ENCODE peak calls at places on chromosomes 5 and 9, in eight cellular contexts. F is CD8-positive, alpha-beta T cell; G is neuronal stem cell; Z is left ventricle myocardium inferior; J is PC-3; N is fibroblast of lung; W is cardiac muscle cell; D is IMR-90. T is an unnamed sample.

GRCh38 chr5:177509361-177509951 is at the start of gene DOK3:
- DNase-seq in F (no peak), G (no peak), Z (peak), J (no peak), N (no peak), W (no peak), D (no peak), T (no peak)

GRCh38 chr9:2180704-2181103 is 165.6 kb downstream of the SMARCA2 start:
- DNase-seq in F (no peak), G (no peak), Z (no peak), J (no peak), N (peak), W (no peak), D (peak), T (no peak)

GRCh38 chr5:109409061-109409843 is 522 bp downstream of the PJA2 start:
- DNase-seq in F (peak), G (peak), Z (peak), J (peak), N (peak), W (peak), D (peak), T (no peak)

GRCh38 chr5:78327761-78328510 is 32.5 kb upstream of the SCAMP1 start:
- DNase-seq in F (no peak), G (no peak), Z (no peak), J (peak), N (peak), W (no peak), D (no peak), T (no peak)

GRCh38 chr5:18920966-18921365 is 1067.0 kb downstream of the CDH18 start:
- DNase-seq in F (no peak), G (no peak), Z (no peak), J (no peak), N (no peak), W (no peak), D (no peak), T (no peak)

GRCh38 chr5:167643616-167644015 is 647.8 kb upstream of the WWC1 start:
- DNase-seq in F (no peak), G (no peak), Z (no peak), J (no peak), N (peak), W (peak), D (no peak), T (no peak)

GRCh38 chr9:131732636-131733340 is 7.1 kb downstream of the RAPGEF1 start:
- DNase-seq in F (no peak), G (no peak), Z (no peak), J (no peak), N (no peak), W (no peak), D (no peak), T (no peak)

GRCh38 chr5:96244696-96245095 is 188.4 kb downstream of the PCSK1 start:
- DNase-seq in F (no peak), G (no peak), Z (no peak), J (no peak), N (no peak), W (no peak), D (no peak), T (no peak)

GRCh38 chr5:29296548-29296947 is 1896.9 kb upstream of the CDH6 start:
- DNase-seq in F (no peak), G (no peak), Z (no peak), J (no peak), N (no peak), W (no peak), D (no peak), T (no peak)

GRCh38 chr9:116549786-116550660 is 137.1 kb upstream of the TRIM32 start:
- DNase-seq in F (no peak), G (no peak), Z (no peak), J (no peak), N (peak), W (no peak), D (peak), T (no peak)

GRCh38 chr5:73985145-73985544 is 359.1 kb downstream of the ARHGEF28 start:
- DNase-seq in F (no peak), G (no peak), Z (no peak), J (peak), N (peak), W (peak), D (peak), T (no peak)

GRCh38 chr9:77019010-77019809 is at the start of gene FOXB2:
- DNase-seq in F (no peak), G (peak), Z (no peak), J (no peak), N (no peak), W (no peak), D (no peak), T (no peak)

GRCh38 chr9:77021289-77021927 is 2.0 kb downstream of the FOXB2 start:
- DNase-seq in F (no peak), G (peak), Z (no peak), J (no peak), N (no peak), W (no peak), D (no peak), T (no peak)

GRCh38 chr9:77018058-77019009 is 1.1 kb upstream of the FOXB2 start:
- DNase-seq in F (no peak), G (peak), Z (no peak), J (no peak), N (no peak), W (no peak), D (no peak), T (no peak)

GRCh38 chr9:77020438-77021264 is 1.2 kb downstream of the FOXB2 start:
- DNase-seq in F (no peak), G (peak), Z (no peak), J (no peak), N (no peak), W (no peak), D (no peak), T (no peak)

DNA sequence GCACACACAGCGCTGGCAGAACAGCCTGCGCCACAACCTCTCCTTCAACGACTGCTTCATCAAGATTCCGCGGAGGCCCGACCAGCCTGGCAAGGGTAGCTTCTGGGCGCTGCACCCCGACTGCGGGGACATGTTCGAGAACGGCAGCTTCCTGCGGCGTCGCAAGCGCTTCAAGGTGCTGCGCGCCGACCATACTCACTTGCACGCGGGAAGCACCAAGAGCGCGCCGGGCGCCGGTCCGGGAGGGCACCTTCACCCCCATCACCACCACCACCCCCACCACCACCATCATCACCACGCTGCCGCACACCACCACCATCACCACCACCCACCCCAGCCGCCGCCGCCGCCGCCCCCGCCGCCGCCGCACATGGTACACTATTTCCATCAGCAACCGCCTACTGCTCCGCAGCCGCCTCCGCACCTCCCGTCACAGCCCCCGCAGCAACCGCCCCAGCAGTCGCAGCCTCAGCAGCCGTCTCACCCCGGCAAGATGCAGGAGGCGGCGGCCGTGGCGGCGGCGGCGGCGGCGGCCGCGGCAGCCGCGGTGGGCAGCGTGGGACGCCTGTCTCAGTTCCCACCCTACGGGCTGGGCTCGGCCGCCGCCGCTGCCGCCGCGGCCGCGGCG is 469 bp downstream of the FOXB2 start:
- DNase-seq in F (no peak), G (no peak), Z (no peak), J (no peak), N (no peak), W (no peak), D (no peak), T (no peak)
- H3K4me3 ChIP-seq in F (no peak), G (no peak), Z (peak), J (no peak), N (no peak), W (no peak), D (no peak), T (peak)

DNA sequence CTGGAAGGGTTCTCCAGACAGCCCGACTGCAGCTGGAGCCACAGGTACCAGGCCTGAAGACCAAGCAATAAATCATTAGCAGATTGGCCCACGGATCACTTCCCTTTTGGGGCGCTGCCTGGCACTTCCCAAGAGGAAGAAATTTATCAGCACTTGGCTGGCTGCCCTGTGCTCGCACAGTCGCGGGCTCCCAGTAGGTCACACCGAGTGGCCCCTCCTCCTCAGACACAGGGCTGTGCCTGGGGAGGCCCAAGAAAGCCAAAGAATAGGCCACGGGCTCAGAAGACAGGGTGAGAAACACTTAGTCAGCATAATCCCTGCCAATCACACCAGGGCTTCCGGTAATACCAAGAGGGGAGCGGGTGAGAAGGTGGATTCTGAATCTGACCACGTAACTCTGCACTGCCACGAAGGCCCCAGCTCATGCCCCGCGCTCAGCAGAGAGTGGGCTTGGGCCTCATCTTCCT is 115.7 kb upstream of the MSX2 start:
- DNase-seq in F (no peak), G (no peak), Z (peak), J (no peak), N (peak), W (peak), D (no peak), T (no peak)
- H3K27ac ChIP-seq in F (no peak), G (no peak), Z (no peak), J (no peak), N (no peak), W (peak), D (no peak), T (no peak)

GRCh38 chr9:87498046-87498815 is 564 bp downstream of the DAPK1 start:
- DNase-seq in F (no peak), G (peak), Z (peak), J (no peak), N (peak), W (peak), D (no peak), T (no peak)
- H3K4me3 ChIP-seq in F (no peak), G (peak), Z (peak), J (no peak), N (peak), W (peak), D (peak), T (peak)

GRCh38 chr5:40431734-40432133 is 248.0 kb upstream of the PTGER4 start:
- DNase-seq in F (no peak), G (no peak), Z (no peak), J (peak), N (no peak), W (no peak), D (no peak), T (no peak)

GRCh38 chr5:40430112-40430725 is 249.5 kb upstream of the PTGER4 start:
- DNase-seq in F (no peak), G (no peak), Z (no peak), J (no peak), N (no peak), W (no peak), D (no peak), T (no peak)

GRCh38 chr5:40428129-40428528 is 251.6 kb upstream of the PTGER4 start:
- DNase-seq in F (no peak), G (no peak), Z (peak), J (peak), N (peak), W (peak), D (peak), T (no peak)

GRCh38 chr5:40429258-40430111 is 250.2 kb upstream of the PTGER4 start:
- DNase-seq in F (no peak), G (no peak), Z (peak), J (peak), N (no peak), W (peak), D (peak), T (no peak)

DNA sequence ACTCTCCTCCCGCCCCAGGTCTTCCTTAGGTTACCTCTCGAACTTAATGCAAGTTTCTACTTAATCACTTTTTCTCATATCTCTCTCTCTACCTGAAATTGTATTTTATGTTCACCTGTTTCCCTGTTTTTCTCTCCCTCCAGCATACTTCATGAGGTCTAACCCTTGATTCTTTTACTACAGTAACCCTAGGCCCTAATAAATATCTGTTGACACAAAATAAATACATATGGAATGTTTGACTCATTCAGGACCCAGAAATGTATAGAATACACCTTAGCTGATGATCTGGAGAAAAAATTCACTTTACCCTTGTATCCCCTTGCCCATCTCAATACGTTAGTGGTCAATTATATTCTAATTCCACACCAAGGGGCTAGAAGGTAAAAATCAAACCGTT is 250.9 kb upstream of the PTGER4 start:
- DNase-seq in F (no peak), G (no peak), Z (no peak), J (peak), N (no peak), W (no peak), D (no peak), T (no peak)
- H3K27ac ChIP-seq in F (no peak), G (no peak), Z (no peak), J (peak), N (no peak), W (no peak), D (no peak), T (no peak)

GRCh38 chr5:16178745-16179372 is 732 bp downstream of the MARCHF11 start:
- DNase-seq in F (no peak), G (peak), Z (peak), J (peak), N (peak), W (peak), D (peak), T (peak)
- H3K4me3 ChIP-seq in F (no peak), G (peak), Z (peak), J (no peak), N (no peak), W (peak), D (peak), T (peak)

GRCh38 chr9:35771079-35771441 is 17.0 kb upstream of the MSMP start:
- DNase-seq in F (no peak), G (no peak), Z (peak), J (peak), N (no peak), W (no peak), D (no peak), T (no peak)

GRCh38 chr9:35771943-35772342 is 17.9 kb upstream of the MSMP start:
- DNase-seq in F (no peak), G (no peak), Z (no peak), J (peak), N (no peak), W (peak), D (no peak), T (no peak)

GRCh38 chr9:35771524-35771923 is 17.4 kb upstream of the MSMP start:
- DNase-seq in F (no peak), G (no peak), Z (no peak), J (peak), N (no peak), W (peak), D (no peak), T (no peak)

GRCh38 chr9:35774907-35775635 is 16.3 kb upstream of the NPR2 start:
- DNase-seq in F (no peak), G (no peak), Z (no peak), J (no peak), N (no peak), W (peak), D (no peak), T (no peak)

DNA sequence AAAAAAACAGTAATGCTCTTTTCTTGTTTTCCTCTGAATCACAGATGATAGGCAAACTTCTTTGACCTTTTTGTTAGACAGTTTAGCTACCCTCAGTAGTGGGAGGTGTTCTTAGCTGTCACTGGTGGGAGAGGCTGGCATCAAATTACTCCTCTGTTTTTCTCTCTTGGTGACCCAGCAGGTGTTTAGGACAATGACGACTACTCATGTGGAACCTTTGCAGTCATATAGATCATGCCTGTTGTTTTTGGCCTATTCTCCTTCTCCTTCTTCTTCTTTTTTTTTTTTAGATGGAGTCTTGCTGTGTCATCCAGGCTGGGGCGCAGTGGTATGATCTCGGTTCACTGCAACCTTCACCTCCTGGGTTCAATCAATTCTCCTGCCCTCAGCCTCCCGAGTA is 15.4 kb upstream of the NPR2 start:
- DNase-seq in F (no peak), G (no peak), Z (no peak), J (no peak), N (no peak), W (no peak), D (no peak), T (no peak)
- H3K27ac ChIP-seq in F (no peak), G (no peak), Z (peak), J (no peak), N (no peak), W (no peak), D (no peak), T (no peak)

GRCh38 chr9:129402341-129402739 is 218.6 kb downstream of the C9orf50 start:
- DNase-seq in F (no peak), G (peak), Z (no peak), J (no peak), N (no peak), W (peak), D (no peak), T (no peak)
- H3K4me3 ChIP-seq in F (no peak), G (peak), Z (peak), J (no peak), N (no peak), W (no peak), D (no peak), T (no peak)

GRCh38 chr5:40614923-40615585 is 64.7 kb upstream of the PTGER4 start:
- DNase-seq in F (no peak), G (no peak), Z (no peak), J (no peak), N (no peak), W (no peak), D (no peak), T (no peak)
- H3K27ac ChIP-seq in F (peak), G (no peak), Z (peak), J (no peak), N (no peak), W (no peak), D (no peak), T (no peak)

GRCh38 chr5:107523019-107523680 is 147.6 kb downstream of the EFNA5 start:
- DNase-seq in F (no peak), G (no peak), Z (no peak), J (peak), N (no peak), W (no peak), D (no peak), T (no peak)
- H3K4me3 ChIP-seq in F (no peak), G (no peak), Z (no peak), J (peak), N (no peak), W (no peak), D (no peak), T (no peak)

DNA sequence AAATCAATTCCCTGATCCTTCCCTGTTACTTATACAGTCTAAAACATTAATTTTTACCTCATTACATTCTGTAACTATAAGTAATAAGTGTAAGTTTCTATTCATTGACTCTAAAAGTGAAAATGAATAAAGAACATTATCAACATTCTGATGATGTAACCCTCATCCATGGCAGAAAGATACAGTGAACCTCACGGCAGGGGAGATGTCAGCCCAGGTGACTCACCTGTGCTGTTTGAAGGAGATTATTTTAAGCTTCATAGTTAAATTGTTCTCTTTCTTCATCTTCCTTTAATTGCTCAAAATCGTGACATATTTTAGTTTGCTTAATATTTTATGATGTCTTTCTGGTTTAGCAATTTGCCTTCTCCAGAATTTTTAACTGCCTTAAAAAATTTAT is 268.1 kb downstream of the FSTL4 start:
- DNase-seq in F (no peak), G (no peak), Z (no peak), J (no peak), N (no peak), W (no peak), D (no peak), T (no peak)
- H3K27ac ChIP-seq in F (no peak), G (no peak), Z (no peak), J (no peak), N (no peak), W (no peak), D (no peak), T (no peak)